ENCODE peak calls at places on chromosome 10, in four cellular contexts. K is myocyte; S is astrocyte of the spinal cord; V is CD8-positive, alpha-beta T cell. G is an unnamed sample.

GRCh38 chr10:29646960-29647431 is 12.2 kb upstream of the SVIL start:
- DNase-seq in K (peak; percentile 29), V (no peak), S (peak; percentile 81), G (no peak)

GRCh38 chr10:43068781-43069515 is 7.9 kb upstream of the RET start:
- DNase-seq in V (no peak), S (no peak), K (no peak), G (no peak)

GRCh38 chr10:102234866-102235597 is 6.3 kb downstream of the PITX3 start:
- DNase-seq in V (no peak), K (peak; percentile 45), S (no peak), G (no peak)

GRCh38 chr10:86411281-86411841 is 44.8 kb upstream of the GRID1 start:
- DNase-seq in V (peak; percentile 28), K (peak; percentile 20), S (peak; percentile 73), G (peak; percentile 28)

GRCh38 chr10:87674963-87675362 is 15.3 kb downstream of the PAPSS2 start:
- DNase-seq in S (no peak), K (no peak), V (no peak), G (no peak)

GRCh38 chr10:132862485-132863420 is 76.8 kb upstream of the NKX6-2 start:
- DNase-seq in V (peak; percentile 6), K (no peak), S (no peak), G (peak; percentile 8)

GRCh38 chr10:132036887-132037675 is 28.7 kb upstream of the JAKMIP3 start:
- DNase-seq in V (no peak), S (no peak), K (no peak), G (no peak)

GRCh38 chr10:86671985-86672710 is 3.8 kb downstream of the LDB3 start:
- DNase-seq in V (no peak), S (no peak), K (peak; percentile 38), G (peak; percentile 65)

GRCh38 chr10:83880252-83880791 is 259.0 kb upstream of the GHITM start:
- DNase-seq in K (no peak), S (no peak), V (no peak), G (no peak)

GRCh38 chr10:116590590-116591444 is at the start of gene PNLIPRP1:
- DNase-seq in S (no peak), K (no peak), V (no peak), G (no peak)

GRCh38 chr10:97991875-97992274 is 38.5 kb downstream of the CRTAC1 start:
- DNase-seq in V (no peak), S (peak; percentile 20), K (peak; percentile 64), G (no peak)

GRCh38 chr10:93598157-93598556 is 2.9 kb downstream of the RBP4 start:
- DNase-seq in S (no peak), V (no peak), K (no peak), G (no peak)

GRCh38 chr10:36606234-36606839 is 519.1 kb upstream of the ANKRD30A start:
- DNase-seq in S (no peak), K (no peak), V (no peak), G (no peak)

GRCh38 chr10:110206988-110207804 is at the start of gene MXI1:
- DNase-seq in S (peak; percentile 82), K (peak; percentile 81), V (peak; percentile 38), G (peak; percentile 62)